ENCODE peak calls at places on chromosome 20, in eight cellular contexts. J is SK-N-SH, A is Panc1, C is spleen, D is transverse colon, L is GM23338, X is endothelial cell of umbilical vein, W is suprapubic skin. Q is an unnamed sample.

GRCh38 chr20:36549942-36550796 is 8.8 kb downstream of the MYL9 start:
- DNase-seq in J (no peak), A (no peak), C (peak; percentile 51), D (no peak), L (no peak), X (no peak), W (no peak), Q (no peak)

GRCh38 chr20:54054516-54054915 is 15.9 kb downstream of the BCAS1 start:
- DNase-seq in J (no peak), A (no peak), C (no peak), D (peak; percentile 36), L (no peak), X (no peak), W (no peak), Q (no peak)

GRCh38 chr20:54550776-54551396 is 75.5 kb downstream of the DOK5 start:
- DNase-seq in J (no peak), A (no peak), C (no peak), D (no peak), L (no peak), X (no peak), W (no peak), Q (no peak)

GRCh38 chr20:36645353-36645752 is 643 bp downstream of the SLA2 start:
- DNase-seq in J (no peak), A (no peak), C (no peak), D (no peak), L (no peak), X (no peak), W (no peak), Q (no peak)

GRCh38 chr20:51700809-51701285 is 67.3 kb downstream of the ATP9A start:
- DNase-seq in J (peak; percentile 59), A (no peak), C (no peak), D (peak; percentile 28), L (peak; percentile 87), X (peak; percentile 65), W (no peak), Q (no peak)

GRCh38 chr20:20413801-20414200 is 45.9 kb downstream of the INSM1 start:
- DNase-seq in J (no peak), A (no peak), C (no peak), D (no peak), L (no peak), X (no peak), W (no peak), Q (no peak)

GRCh38 chr20:6714202-6714800 is 53.2 kb upstream of the BMP2 start:
- DNase-seq in J (no peak), A (no peak), C (no peak), D (peak; percentile 91), L (no peak), X (no peak), W (no peak), Q (no peak)

GRCh38 chr20:45888681-45889080 is 1.3 kb upstream of the SPATA25 start:
- DNase-seq in J (no peak), A (no peak), C (no peak), D (no peak), L (no peak), X (no peak), W (no peak), Q (no peak)

GRCh38 chr20:35312348-35312747 is 20.1 kb upstream of the FAM83C start:
- DNase-seq in J (no peak), A (peak; percentile 94), C (no peak), D (no peak), L (peak; percentile 35), X (peak; percentile 64), W (no peak), Q (no peak)

GRCh38 chr20:32902456-32903420 is 44.0 kb downstream of the EFCAB8 start:
- DNase-seq in J (peak; percentile 80), A (peak; percentile 24), C (peak; percentile 90), D (peak; percentile 44), L (peak; percentile 72), X (peak; percentile 32), W (no peak), Q (no peak)

GRCh38 chr20:61439251-61439650 is 187.2 kb downstream of the CDH4 start:
- DNase-seq in J (no peak), A (no peak), C (no peak), D (no peak), L (no peak), X (no peak), W (no peak), Q (no peak)

GRCh38 chr20:63099426-63100267 is 92.9 kb upstream of the BHLHE23 start:
- DNase-seq in J (no peak), A (no peak), C (peak; percentile 54), D (peak; percentile 2), L (no peak), X (no peak), W (peak; percentile 32), Q (no peak)

GRCh38 chr20:60819511-60819910 is 432.6 kb upstream of the CDH4 start:
- DNase-seq in J (no peak), A (no peak), C (no peak), D (no peak), L (no peak), X (no peak), W (no peak), Q (no peak)

GRCh38 chr20:36362978-36363713 is 57.0 kb downstream of the DLGAP4 start:
- DNase-seq in J (no peak), A (no peak), C (no peak), D (no peak), L (no peak), X (no peak), W (no peak), Q (no peak)

GRCh38 chr20:11569163-11569562 is 348.5 kb upstream of the BTBD3 start:
- DNase-seq in J (no peak), A (no peak), C (no peak), D (no peak), L (peak; percentile 80), X (no peak), W (no peak), Q (no peak)

GRCh38 chr20:58832442-58832841 is 18.3 kb downstream of the GNAS-AS1 start:
- DNase-seq in J (no peak), A (no peak), C (no peak), D (no peak), L (no peak), X (no peak), W (no peak), Q (no peak)

GRCh38 chr20:3885711-3886110 is 3.5 kb upstream of the PANK2 start:
- DNase-seq in J (no peak), A (no peak), C (no peak), D (no peak), L (no peak), X (no peak), W (no peak), Q (no peak)

GRCh38 chr20:38805502-38805957 is at the start of gene PPP1R16B:
- DNase-seq in J (peak; percentile 94), A (no peak), C (peak; percentile 96), D (peak; percentile 70), L (peak; percentile 81), X (peak; percentile 72), W (no peak), Q (no peak)

GRCh38 chr20:25987073-25987927 is 290.6 kb upstream of the ZNF337 start:
- DNase-seq in J (peak; percentile 74), A (peak; percentile 2), C (peak; percentile 81), D (peak; percentile 27), L (peak; percentile 45), X (peak; percentile 67), W (no peak), Q (no peak)
- H3K36me3 ChIP-seq in J (no peaks in the 10 kb centered on the region), A (no peaks in the 10 kb centered on the region), C (no peaks in the 10 kb centered on the region), D (no peaks in the 10 kb centered on the region), L (no peaks in the 10 kb centered on the region), X (no peaks in the 10 kb centered on the region), W (no peaks in the 10 kb centered on the region), Q (no peaks in the 10 kb centered on the region)

GRCh38 chr20:17493173-17493572 is 38.0 kb downstream of the BFSP1 start:
- DNase-seq in J (no peak), A (no peak), C (no peak), D (no peak), L (no peak), X (no peak), W (no peak), Q (no peak)

GRCh38 chr20:17491041-17491440 is 40.1 kb downstream of the BFSP1 start:
- DNase-seq in J (no peak), A (no peak), C (no peak), D (no peak), L (no peak), X (no peak), W (no peak), Q (no peak)

GRCh38 chr20:17488916-17489600 is 42.1 kb downstream of the BFSP1 start:
- DNase-seq in J (no peak), A (no peak), C (no peak), D (no peak), L (no peak), X (no peak), W (no peak), Q (no peak)

GRCh38 chr20:17490501-17490900 is 40.7 kb downstream of the BFSP1 start:
- DNase-seq in J (no peak), A (no peak), C (no peak), D (no peak), L (no peak), X (no peak), W (no peak), Q (no peak)

GRCh38 chr20:17491488-17491887 is 39.7 kb downstream of the BFSP1 start:
- DNase-seq in J (no peak), A (no peak), C (no peak), D (no peak), L (no peak), X (no peak), W (no peak), Q (no peak)
- H3K4me3 ChIP-seq in J (no peak overlapping the region), A (no peak overlapping the region), C (no peak overlapping the region), D (no peak overlapping the region), L (no peak overlapping the region), X (no peak overlapping the region), W (no peak overlapping the region), Q (no peak overlapping the region)

GRCh38 chr20:31673943-31674463 is 36.3 kb downstream of the COX4I2 start:
- DNase-seq in J (no peak), A (no peak), C (no peak), D (no peak), L (no peak), X (no peak), W (no peak), Q (no peak)
- TF ChIP-seq POLR2AphosphoS5 in J (no peak), A (no peak), C (no peak), D (no peak), L (no peak), X (no peak), W (no peak), Q (no peak)

GRCh38 chr20:41480054-41480770 is 113.6 kb upstream of the EMILIN3 start:
- DNase-seq in J (no peak), A (no peak), C (no peak), D (no peak), L (no peak), X (peak; percentile 69), W (no peak), Q (no peak)

GRCh38 chr20:41479113-41479512 is 112.5 kb upstream of the EMILIN3 start:
- DNase-seq in J (no peak), A (no peak), C (no peak), D (no peak), L (no peak), X (no peak), W (no peak), Q (no peak)

GRCh38 chr20:41482647-41483552 is 116.3 kb upstream of the EMILIN3 start:
- DNase-seq in J (no peak), A (no peak), C (no peak), D (no peak), L (no peak), X (peak; percentile 21), W (no peak), Q (no peak)

DNA sequence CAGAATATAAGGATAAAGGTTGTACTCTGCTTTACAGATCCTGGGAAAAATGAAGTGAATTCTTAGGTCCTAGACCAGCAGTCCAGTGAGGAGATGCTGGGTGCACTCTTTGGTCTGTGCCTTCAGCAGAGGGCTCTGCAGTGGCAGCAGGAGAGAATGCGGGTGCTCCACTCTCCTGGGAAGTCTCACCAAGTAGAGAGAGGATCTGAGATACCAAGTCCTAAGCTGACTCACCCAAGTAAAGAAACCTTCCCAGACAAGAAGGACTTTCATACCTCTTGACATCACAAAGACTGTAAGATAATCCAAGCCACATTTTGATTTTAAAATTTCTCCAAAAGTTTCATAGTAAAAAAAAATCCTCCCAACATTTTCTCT is 116.9 kb upstream of the EMILIN3 start:
- DNase-seq in J (no peak), A (no peak), C (no peak), D (no peak), L (no peak), X (no peak), W (no peak), Q (no peak)
- H3K36me3 ChIP-seq in J (peaks cover 71% of the 10 kb centered on the region), A (peaks cover 3% of the 10 kb centered on the region), C (peaks cover 87% of the 10 kb centered on the region), D (peaks cover 34% of the 10 kb centered on the region), L (peaks cover 30% of the 10 kb centered on the region), X (peaks cover 5% of the 10 kb centered on the region), W (peaks cover 81% of the 10 kb centered on the region), Q (peaks cover 4% of the 10 kb centered on the region)